ENCODE peak calls at places on chromosomes 11 and 22, in seven cellular contexts. One of them, this sample, is unnamed.

GRCh38 chr11:35649984-35650383 is 12.6 kb upstream of the TRIM44 start:
- DNase-seq in ovary: no peak
- DNase-seq in DND-41: no peak
- DNase-seq in osteoblast: no peak
- DNase-seq in colonic mucosa: no peak
- DNase-seq in cardiac muscle cell: no peak
- DNase-seq in HAP-1: no peak
- DNase-seq in this sample: no peak

GRCh38 chr11:68331338-68331947 is 19.1 kb downstream of the LRP5 start:
- DNase-seq in colonic mucosa: peak; percentile 82
- DNase-seq in osteoblast: peak; percentile 47
- DNase-seq in ovary: no peak
- DNase-seq in HAP-1: no peak
- DNase-seq in DND-41: peak; percentile 49
- DNase-seq in cardiac muscle cell: no peak
- DNase-seq in this sample: no peak

GRCh38 chr11:122690801-122691649 is 35.5 kb downstream of the UBASH3B start:
- DNase-seq in HAP-1: no peak
- DNase-seq in cardiac muscle cell: peak; percentile 26
- DNase-seq in DND-41: peak; percentile 62
- DNase-seq in ovary: no peak
- DNase-seq in osteoblast: peak; percentile 78
- DNase-seq in colonic mucosa: no peak
- DNase-seq in this sample: no peak

GRCh38 chr11:129637983-129638776 is 177.5 kb upstream of the TMEM45B start:
- DNase-seq in DND-41: no peak
- DNase-seq in HAP-1: no peak
- DNase-seq in cardiac muscle cell: no peak
- DNase-seq in colonic mucosa: no peak
- DNase-seq in osteoblast: no peak
- DNase-seq in ovary: no peak
- DNase-seq in this sample: no peak

GRCh38 chr11:100632970-100633452 is 54.1 kb upstream of the ARHGAP42 start:
- DNase-seq in cardiac muscle cell: peak; percentile 47
- DNase-seq in DND-41: no peak
- DNase-seq in osteoblast: peak; percentile 4
- DNase-seq in ovary: peak; percentile 39
- DNase-seq in HAP-1: peak; percentile 30
- DNase-seq in colonic mucosa: peak; percentile 47
- DNase-seq in this sample: no peak

GRCh38 chr22:17492247-17492646 is 71.1 kb upstream of the SLC25A18 start:
- DNase-seq in osteoblast: no peak
- DNase-seq in cardiac muscle cell: peak; percentile 66
- DNase-seq in HAP-1: no peak
- DNase-seq in colonic mucosa: no peak
- DNase-seq in DND-41: no peak
- DNase-seq in ovary: peak; percentile 28
- DNase-seq in this sample: no peak

GRCh38 chr11:112504056-112504455 is 243.4 kb upstream of the PLET1 start:
- DNase-seq in colonic mucosa: no peak
- DNase-seq in DND-41: no peak
- DNase-seq in ovary: no peak
- DNase-seq in HAP-1: no peak
- DNase-seq in osteoblast: no peak
- DNase-seq in cardiac muscle cell: no peak
- DNase-seq in this sample: no peak

GRCh38 chr22:46069518-46070214 is 80.7 kb upstream of the PPARA start:
- DNase-seq in cardiac muscle cell: no peak
- DNase-seq in ovary: no peak
- DNase-seq in DND-41: peak; percentile 91
- DNase-seq in osteoblast: peak; percentile 93
- DNase-seq in HAP-1: peak; percentile 90
- DNase-seq in colonic mucosa: peak; percentile 98
- DNase-seq in this sample: no peak

GRCh38 chr11:110093407-110094297 is 460 bp downstream of the ZC3H12C start:
- DNase-seq in HAP-1: peak; percentile 66
- DNase-seq in osteoblast: peak; percentile 76
- DNase-seq in DND-41: no peak
- DNase-seq in ovary: peak; percentile 78
- DNase-seq in colonic mucosa: peak; percentile 54
- DNase-seq in cardiac muscle cell: peak; percentile 53
- DNase-seq in this sample: no peak
- H3K4me1 ChIP-seq in HAP-1: peaks cover 10% of the 10 kb centered on the region
- H3K4me1 ChIP-seq in osteoblast: peaks cover 23% of the 10 kb centered on the region
- H3K4me1 ChIP-seq in DND-41: no peaks in the 10 kb centered on the region
- H3K4me1 ChIP-seq in ovary: peaks cover 2% of the 10 kb centered on the region
- H3K4me1 ChIP-seq in colonic mucosa: no peaks in the 10 kb centered on the region
- H3K4me1 ChIP-seq in cardiac muscle cell: no peaks in the 10 kb centered on the region
- H3K4me1 ChIP-seq in this sample: no peaks in the 10 kb centered on the region

DNA sequence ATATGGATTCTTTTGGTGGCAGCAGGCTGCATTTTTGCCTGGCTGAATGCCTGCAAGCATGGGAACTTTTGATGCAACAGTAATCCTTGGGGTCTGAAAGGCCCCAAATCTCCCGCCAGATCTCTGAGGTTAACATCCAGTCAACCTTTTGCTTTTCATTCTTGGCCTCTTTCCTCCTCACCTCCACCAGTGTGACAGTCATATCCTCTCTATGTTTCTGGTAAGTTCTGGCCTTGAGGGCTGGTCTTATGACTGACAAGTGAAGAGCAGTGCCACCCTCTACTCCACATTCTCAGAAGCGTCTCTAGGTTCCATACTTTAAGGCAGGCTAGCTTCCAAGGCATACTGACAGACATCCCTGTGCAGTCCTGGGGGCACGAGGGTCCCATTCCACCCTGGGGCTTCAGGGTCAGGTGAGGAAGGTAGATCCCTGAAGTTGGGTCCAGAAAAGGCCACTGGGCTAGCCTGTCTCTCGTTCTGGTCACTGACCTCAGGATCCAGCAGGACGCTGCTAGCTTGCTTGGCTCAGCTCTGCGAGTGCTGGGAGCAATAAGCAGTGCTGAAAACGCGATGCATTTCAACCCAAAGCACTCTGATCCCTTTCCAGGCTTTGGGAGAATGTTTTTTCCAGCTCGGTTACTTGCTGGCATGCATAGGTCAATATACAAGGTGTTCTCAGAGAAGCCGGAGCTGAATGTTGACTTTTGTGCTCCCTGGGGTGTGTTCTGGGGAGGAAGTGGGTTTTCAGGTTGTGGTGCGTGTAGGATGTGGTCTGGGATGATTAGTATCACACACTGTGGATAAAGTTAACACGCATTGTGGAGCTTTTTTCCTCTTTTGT is 75.2 kb downstream of the PTPRJ start:
- DNase-seq in ovary: no peak
- DNase-seq in osteoblast: no peak
- DNase-seq in colonic mucosa: peak; percentile 71
- DNase-seq in DND-41: peak; percentile 72
- DNase-seq in HAP-1: peak; percentile 54
- DNase-seq in cardiac muscle cell: no peak
- DNase-seq in this sample: peak; percentile 38
- H3K4me3 ChIP-seq in ovary: no peak overlapping the region
- H3K4me3 ChIP-seq in osteoblast: no peak overlapping the region
- H3K4me3 ChIP-seq in colonic mucosa: no peak overlapping the region
- H3K4me3 ChIP-seq in DND-41: no peak overlapping the region
- H3K4me3 ChIP-seq in HAP-1: no peak overlapping the region
- H3K4me3 ChIP-seq in cardiac muscle cell: no peak overlapping the region
- H3K4me3 ChIP-seq in this sample: peak overlapping the region; percentile 4

GRCh38 chr11:61912530-61912898 is 4.9 kb downstream of the RAB3IL1 start:
- DNase-seq in cardiac muscle cell: no peak
- DNase-seq in HAP-1: no peak
- DNase-seq in ovary: no peak
- DNase-seq in colonic mucosa: peak; percentile 33
- DNase-seq in DND-41: no peak
- DNase-seq in osteoblast: no peak
- DNase-seq in this sample: no peak

GRCh38 chr11:61911701-61912529 is 5.5 kb downstream of the RAB3IL1 start:
- DNase-seq in cardiac muscle cell: no peak
- DNase-seq in colonic mucosa: peak; percentile 16
- DNase-seq in ovary: peak; percentile 79
- DNase-seq in DND-41: no peak
- DNase-seq in HAP-1: no peak
- DNase-seq in osteoblast: peak; percentile 73
- DNase-seq in this sample: no peak

GRCh38 chr11:61912991-61913698 is 4.2 kb downstream of the RAB3IL1 start:
- DNase-seq in colonic mucosa: peak; percentile 14
- DNase-seq in HAP-1: no peak
- DNase-seq in osteoblast: peak; percentile 82
- DNase-seq in DND-41: no peak
- DNase-seq in ovary: peak; percentile 27
- DNase-seq in cardiac muscle cell: no peak
- DNase-seq in this sample: no peak

GRCh38 chr11:61914471-61915171 is 2.7 kb downstream of the RAB3IL1 start:
- DNase-seq in colonic mucosa: peak; percentile 14
- DNase-seq in HAP-1: no peak
- DNase-seq in ovary: peak; percentile 18
- DNase-seq in osteoblast: peak; percentile 72
- DNase-seq in cardiac muscle cell: no peak
- DNase-seq in DND-41: no peak
- DNase-seq in this sample: no peak

DNA sequence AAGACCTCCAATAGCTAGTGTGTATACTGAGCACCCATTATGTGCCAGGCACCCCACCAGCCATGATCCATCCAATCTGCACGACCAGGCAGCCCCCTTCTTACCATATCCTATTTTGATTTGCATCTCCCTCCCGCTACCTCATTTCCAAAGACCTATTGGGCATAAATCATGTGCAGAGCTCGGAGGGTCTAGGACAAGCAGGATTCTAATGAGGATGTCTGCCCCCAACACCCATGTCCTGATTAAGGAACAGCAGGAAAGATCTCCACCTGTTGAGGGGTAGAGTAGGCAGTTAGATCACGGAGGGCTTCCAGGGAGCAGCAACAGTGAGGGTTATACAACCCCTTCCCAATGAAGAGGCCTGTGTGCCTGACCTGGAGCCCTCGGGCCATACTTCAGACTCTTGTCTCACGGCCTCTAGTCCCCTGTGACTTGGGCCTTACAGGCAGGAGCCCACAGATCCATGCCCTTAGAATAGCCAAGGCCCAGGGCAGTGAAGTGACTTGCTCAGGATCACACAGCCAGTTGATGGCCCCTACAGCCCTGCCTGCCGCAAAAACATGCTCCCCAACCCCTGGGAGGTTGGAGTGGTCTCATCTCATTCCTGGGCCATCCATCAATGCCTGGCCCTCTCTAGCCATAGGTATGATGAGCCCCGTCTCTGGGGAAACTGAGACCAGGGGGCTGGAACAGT is 3.5 kb downstream of the RAB3IL1 start:
- DNase-seq in colonic mucosa: peak; percentile 13
- DNase-seq in osteoblast: peak; percentile 73
- DNase-seq in DND-41: no peak
- DNase-seq in ovary: peak; percentile 18
- DNase-seq in HAP-1: no peak
- DNase-seq in cardiac muscle cell: no peak
- DNase-seq in this sample: no peak
- H3K27me3 ChIP-seq in colonic mucosa: peaks cover 17% of the 10 kb centered on the region
- H3K27me3 ChIP-seq in osteoblast: peaks cover 6% of the 10 kb centered on the region
- H3K27me3 ChIP-seq in DND-41: peaks cover 4% of the 10 kb centered on the region
- H3K27me3 ChIP-seq in ovary: no peaks in the 10 kb centered on the region
- H3K27me3 ChIP-seq in HAP-1: no peaks in the 10 kb centered on the region
- H3K27me3 ChIP-seq in cardiac muscle cell: no peaks in the 10 kb centered on the region
- H3K27me3 ChIP-seq in this sample: peaks cover 8% of the 10 kb centered on the region

GRCh38 chr11:107957109-107957588 is 28.9 kb downstream of the RAB39A start:
- DNase-seq in DND-41: no peak
- DNase-seq in cardiac muscle cell: no peak
- DNase-seq in osteoblast: no peak
- DNase-seq in HAP-1: no peak
- DNase-seq in colonic mucosa: no peak
- DNase-seq in ovary: no peak
- DNase-seq in this sample: no peak
- H3K4me1 ChIP-seq in DND-41: no peaks in the 10 kb centered on the region
- H3K4me1 ChIP-seq in cardiac muscle cell: no peaks in the 10 kb centered on the region
- H3K4me1 ChIP-seq in osteoblast: no peaks in the 10 kb centered on the region
- H3K4me1 ChIP-seq in HAP-1: no peaks in the 10 kb centered on the region
- H3K4me1 ChIP-seq in colonic mucosa: no peaks in the 10 kb centered on the region
- H3K4me1 ChIP-seq in ovary: no peaks in the 10 kb centered on the region
- H3K4me1 ChIP-seq in this sample: no peaks in the 10 kb centered on the region

GRCh38 chr22:40239345-40239683 is 61.6 kb downstream of the TNRC6B start:
- DNase-seq in DND-41: no peak
- DNase-seq in ovary: no peak
- DNase-seq in cardiac muscle cell: no peak
- DNase-seq in HAP-1: no peak
- DNase-seq in colonic mucosa: no peak
- DNase-seq in osteoblast: no peak
- DNase-seq in this sample: no peak

GRCh38 chr22:40240160-40240559 is 62.4 kb downstream of the TNRC6B start:
- DNase-seq in DND-41: no peak
- DNase-seq in ovary: no peak
- DNase-seq in colonic mucosa: no peak
- DNase-seq in osteoblast: no peak
- DNase-seq in cardiac muscle cell: no peak
- DNase-seq in HAP-1: no peak
- DNase-seq in this sample: no peak

GRCh38 chr22:40237241-40237640 is 59.5 kb downstream of the TNRC6B start:
- DNase-seq in osteoblast: no peak
- DNase-seq in cardiac muscle cell: no peak
- DNase-seq in HAP-1: no peak
- DNase-seq in ovary: no peak
- DNase-seq in colonic mucosa: no peak
- DNase-seq in DND-41: no peak
- DNase-seq in this sample: no peak

GRCh38 chr22:40237788-40238424 is 60.2 kb downstream of the TNRC6B start:
- DNase-seq in colonic mucosa: no peak
- DNase-seq in cardiac muscle cell: no peak
- DNase-seq in osteoblast: no peak
- DNase-seq in DND-41: no peak
- DNase-seq in HAP-1: no peak
- DNase-seq in ovary: no peak
- DNase-seq in this sample: no peak

GRCh38 chr22:40238425-40239344 is 61.0 kb downstream of the TNRC6B start:
- DNase-seq in ovary: no peak
- DNase-seq in colonic mucosa: no peak
- DNase-seq in cardiac muscle cell: no peak
- DNase-seq in osteoblast: peak; percentile 56
- DNase-seq in DND-41: no peak
- DNase-seq in HAP-1: no peak
- DNase-seq in this sample: no peak
- H3K4me3 ChIP-seq in ovary: no peak overlapping the region
- H3K4me3 ChIP-seq in colonic mucosa: no peak overlapping the region
- H3K4me3 ChIP-seq in cardiac muscle cell: no peak overlapping the region
- H3K4me3 ChIP-seq in osteoblast: peak overlapping the region; percentile 24
- H3K4me3 ChIP-seq in DND-41: no peak overlapping the region
- H3K4me3 ChIP-seq in HAP-1: no peak overlapping the region
- H3K4me3 ChIP-seq in this sample: peak overlapping the region; percentile 1

GRCh38 chr22:22390989-22391388 is 117.6 kb downstream of the ZNF280B start:
- DNase-seq in ovary: no peak
- DNase-seq in osteoblast: no peak
- DNase-seq in HAP-1: no peak
- DNase-seq in colonic mucosa: no peak
- DNase-seq in DND-41: no peak
- DNase-seq in cardiac muscle cell: no peak
- DNase-seq in this sample: no peak
- H3K27me3 ChIP-seq in ovary: no peaks in the 10 kb centered on the region
- H3K27me3 ChIP-seq in osteoblast: peaks cover 10% of the 10 kb centered on the region
- H3K27me3 ChIP-seq in HAP-1: peaks cover 5% of the 10 kb centered on the region
- H3K27me3 ChIP-seq in colonic mucosa: no peaks in the 10 kb centered on the region
- H3K27me3 ChIP-seq in DND-41: peaks cover 4% of the 10 kb centered on the region
- H3K27me3 ChIP-seq in cardiac muscle cell: no peaks in the 10 kb centered on the region
- H3K27me3 ChIP-seq in this sample: no peaks in the 10 kb centered on the region

GRCh38 chr11:61539009-61539408 is 30.5 kb downstream of the LRRC10B start:
- DNase-seq in osteoblast: peak; percentile 77
- DNase-seq in HAP-1: no peak
- DNase-seq in colonic mucosa: no peak
- DNase-seq in DND-41: no peak
- DNase-seq in cardiac muscle cell: no peak
- DNase-seq in ovary: peak; percentile 50
- DNase-seq in this sample: no peak
- H3K4me1 ChIP-seq in osteoblast: peaks cover 24% of the 10 kb centered on the region
- H3K4me1 ChIP-seq in HAP-1: no peaks in the 10 kb centered on the region
- H3K4me1 ChIP-seq in colonic mucosa: peaks cover 2% of the 10 kb centered on the region
- H3K4me1 ChIP-seq in DND-41: no peaks in the 10 kb centered on the region
- H3K4me1 ChIP-seq in cardiac muscle cell: peaks cover 10% of the 10 kb centered on the region
- H3K4me1 ChIP-seq in ovary: peaks cover 26% of the 10 kb centered on the region
- H3K4me1 ChIP-seq in this sample: no peaks in the 10 kb centered on the region